ENCODE peak calls at places on chromosome 5, in nine cellular contexts. R is H9; S is NCI-H2081; M is HTR-8/SVneo; O is MM.1S; P is astrocyte of the spinal cord; B is activated naive CD8-positive, alpha-beta T cell treated with anti-CD3 and anti-CD28 coated beads for 36 hours; Z is activated CD4-positive, CD25-positive, alpha-beta regulatory T cell treated with anti-CD3 and anti-CD28 coated beads, Interleukin-2, amount 50 U/mL, for 16 hours; Q is KBM-7. G is an unnamed sample.

GRCh38 chr5:54551906-54552305 is 34.3 kb downstream of the SNX18 start:
- DNase-seq in R (no peak), S (no peak), M (no peak), O (no peak), P (no peak), B (no peak), Z (no peak), Q (no peak), G (no peak)

GRCh38 chr5:149665416-149666163 is 64.5 kb upstream of the PPARGC1B start:
- DNase-seq in R (no peak), S (no peak), M (no peak), O (no peak), P (no peak), B (no peak), Z (no peak), Q (no peak), G (no peak)

GRCh38 chr5:132260714-132261615 is 3.5 kb downstream of the PDLIM4 start:
- DNase-seq in R (peak; percentile 25), S (no peak), M (peak; percentile 45), O (no peak), P (peak; percentile 95), B (peak; percentile 78), Z (no peak), Q (peak; percentile 48), G (peak; percentile 88)

GRCh38 chr5:88664630-88665029 is 218.4 kb downstream of the MEF2C start:
- DNase-seq in R (no peak), S (peak; percentile 49), M (no peak), O (no peak), P (peak; percentile 51), B (no peak), Z (no peak), Q (no peak), G (no peak)

GRCh38 chr5:68055686-68056085 is 159.9 kb upstream of the PIK3R1 start:
- DNase-seq in R (no peak), S (no peak), M (no peak), O (no peak), P (no peak), B (no peak), Z (no peak), Q (no peak), G (no peak)

GRCh38 chr5:1324719-1325190 is 20.1 kb downstream of the CLPTM1L start:
- DNase-seq in R (peak; percentile 31), S (no peak), M (no peak), O (no peak), P (no peak), B (no peak), Z (no peak), Q (no peak), G (no peak)

GRCh38 chr5:95835682-95836405 is 13.3 kb upstream of the GLRX start:
- DNase-seq in R (no peak), S (no peak), M (no peak), O (no peak), P (no peak), B (no peak), Z (no peak), Q (no peak), G (peak; percentile 26)

GRCh38 chr5:150562832-150563231 is 54.9 kb downstream of the NDST1 start:
- DNase-seq in R (no peak), S (peak; percentile 4), M (peak; percentile 46), O (peak; percentile 41), P (peak; percentile 67), B (no peak), Z (no peak), Q (peak; percentile 82), G (peak; percentile 59)